ENCODE peak calls at places on chromosomes 5 and 9, in ten cellular contexts. W is cardiac muscle cell; G is CD4-positive, CD25-positive, alpha-beta regulatory T cell; P is aorta; E is gastrocnemius medialis; Z is neural progenitor cell; Q is CD8-positive, alpha-beta T cell; T is sigmoid colon; M is left ventricle myocardium inferior; C is SJCRH30. K is an unnamed sample. For H3K4me1, the result is how much of the 10 kb centered on the place peaks cover.

GRCh38 chr5:168705321-168705720 is 126.2 kb upstream of the PANK3 start:
- DNase-seq in W (no peak), G (no peak), P (no peak), E (no peak), Z (no peak), Q (no peak), T (no peak), M (no peak), C (no peak), K (no peak)

GRCh38 chr9:134557331-134557730 is 84.3 kb upstream of the COL5A1 start:
- DNase-seq in W (no peak), G (no peak), P (peak), E (no peak), Z (no peak), Q (no peak), T (peak), M (no peak), C (no peak), K (no peak)

GRCh38 chr9:125460346-125460745 is 198.7 kb downstream of the GAPVD1 start:
- DNase-seq in W (no peak), G (no peak), P (no peak), E (no peak), Z (no peak), Q (no peak), T (no peak), M (no peak), C (no peak), K (no peak)

GRCh38 chr5:37553720-37554402 is 174.7 kb downstream of the WDR70 start:
- DNase-seq in W (no peak), G (no peak), P (no peak), E (no peak), Z (no peak), Q (no peak), T (peak), M (no peak), C (no peak), K (no peak)

GRCh38 chr9:93380410-93381060 is 71.0 kb upstream of the FAM120A start:
- DNase-seq in W (peak), G (no peak), P (no peak), E (no peak), Z (no peak), Q (no peak), T (no peak), M (no peak), C (no peak), K (no peak)

GRCh38 chr5:123512631-123513461 is 869 bp downstream of the CSNK1G3 start:
- DNase-seq in W (peak), G (peak), P (peak), E (no peak), Z (peak), Q (peak), T (peak), M (peak), C (peak), K (peak)

GRCh38 chr9:117034862-117035261 is 347.8 kb downstream of the TRIM32 start:
- DNase-seq in W (peak), G (no peak), P (no peak), E (no peak), Z (peak), Q (no peak), T (no peak), M (no peak), C (peak), K (no peak)

GRCh38 chr9:93193373-93193725 is 9.4 kb downstream of the WNK2 start:
- DNase-seq in W (no peak), G (no peak), P (no peak), E (no peak), Z (no peak), Q (no peak), T (no peak), M (no peak), C (no peak), K (no peak)

GRCh38 chr9:135320943-135321342 is 158.6 kb upstream of the PPP1R26 start:
- DNase-seq in W (no peak), G (no peak), P (peak), E (no peak), Z (no peak), Q (no peak), T (no peak), M (no peak), C (no peak), K (no peak)

GRCh38 chr5:66246621-66247020 is 102.5 kb downstream of the SREK1 start:
- DNase-seq in W (no peak), G (no peak), P (no peak), E (no peak), Z (no peak), Q (no peak), T (no peak), M (no peak), C (no peak), K (no peak)

GRCh38 chr5:143879646-143880045 is 67.7 kb downstream of the HMHB1 start:
- DNase-seq in W (no peak), G (no peak), P (no peak), E (no peak), Z (no peak), Q (no peak), T (no peak), M (no peak), C (no peak), K (no peak)

GRCh38 chr5:138901716-138902115 is 26.6 kb upstream of the LRRTM2 start:
- DNase-seq in W (no peak), G (no peak), P (no peak), E (no peak), Z (peak), Q (no peak), T (no peak), M (no peak), C (no peak), K (no peak)

GRCh38 chr5:149761461-149761860 is 31.4 kb downstream of the PPARGC1B start:
- DNase-seq in W (no peak), G (no peak), P (no peak), E (no peak), Z (no peak), Q (no peak), T (no peak), M (no peak), C (no peak), K (no peak)

GRCh38 chr5:52777186-52777585 is 10.5 kb upstream of the ITGA1 start:
- DNase-seq in W (no peak), G (no peak), P (no peak), E (no peak), Z (no peak), Q (no peak), T (no peak), M (no peak), C (no peak), K (no peak)

GRCh38 chr5:33174376-33174775 is 266.4 kb upstream of the TARS1 start:
- DNase-seq in W (no peak), G (no peak), P (no peak), E (no peak), Z (no peak), Q (no peak), T (no peak), M (no peak), C (no peak), K (no peak)

GRCh38 chr9:128882677-128883590 is 1.0 kb downstream of the LRRC8A start:
- DNase-seq in W (peak), G (no peak), P (peak), E (no peak), Z (peak), Q (no peak), T (no peak), M (no peak), C (peak), K (no peak)

GRCh38 chr9:121885345-121885901 is 207.7 kb downstream of the TTLL11 start:
- DNase-seq in W (no peak), G (no peak), P (no peak), E (no peak), Z (no peak), Q (no peak), T (no peak), M (no peak), C (peak), K (no peak)
- H3K4me3 ChIP-seq in W (no peak), G (no peak), P (no peak), E (no peak), Z (no peak), Q (no peak), T (no peak), M (no peak), C (no peak), K (no peak)

DNA sequence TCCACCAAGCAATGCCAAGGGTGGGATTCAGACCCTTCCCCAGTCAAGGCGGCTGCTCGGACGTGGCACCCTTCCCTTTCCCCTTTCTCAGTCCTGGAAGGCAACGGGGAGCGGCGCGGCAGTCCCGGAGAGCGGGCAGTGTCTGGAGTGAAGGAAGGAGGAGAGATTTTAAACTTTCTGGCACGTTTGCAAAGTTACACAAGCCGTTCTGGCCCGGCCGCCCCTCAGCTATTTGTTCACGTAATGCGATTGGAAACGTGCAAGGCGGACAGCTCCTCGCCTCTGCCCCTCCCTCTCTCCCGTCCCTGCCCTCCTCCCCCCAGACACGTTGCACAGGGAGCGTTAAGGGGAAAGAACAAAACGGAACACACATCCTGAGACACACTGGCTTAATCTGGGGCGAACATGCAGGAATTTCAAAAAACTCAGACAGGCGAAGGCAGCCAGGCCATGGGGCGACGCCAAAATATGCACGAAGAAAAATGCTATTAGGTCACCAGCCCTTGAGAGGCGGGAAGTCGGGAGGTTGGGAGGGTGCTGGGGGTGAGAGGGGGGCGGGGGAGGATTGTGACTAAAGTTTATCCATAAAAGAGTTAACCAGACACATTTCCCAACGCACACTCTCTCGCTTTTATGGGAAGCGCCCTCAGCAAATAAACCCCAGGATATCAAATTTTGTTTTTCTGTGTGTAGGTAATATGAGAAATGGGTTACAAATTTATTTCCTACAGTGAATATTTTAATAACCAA is at the start of gene LOX:
- DNase-seq in W (peak), G (no peak), P (peak), E (peak), Z (peak), Q (no peak), T (peak), M (peak), C (peak), K (no peak)
- H3K27ac ChIP-seq in W (no peak), G (no peak), P (peak), E (peak), Z (no peak), Q (no peak), T (peak), M (peak), C (peak), K (no peak)

GRCh38 chr9:114309096-114309495 is 13.8 kb upstream of the ORM1 start:
- DNase-seq in W (no peak), G (no peak), P (peak), E (no peak), Z (no peak), Q (no peak), T (peak), M (no peak), C (no peak), K (no peak)

GRCh38 chr9:114304416-114305188 is 18.3 kb upstream of the ORM1 start:
- DNase-seq in W (no peak), G (no peak), P (peak), E (no peak), Z (no peak), Q (no peak), T (no peak), M (no peak), C (no peak), K (peak)

GRCh38 chr9:114308361-114308950 is 14.4 kb upstream of the ORM1 start:
- DNase-seq in W (no peak), G (no peak), P (peak), E (no peak), Z (no peak), Q (no peak), T (peak), M (no peak), C (no peak), K (no peak)

GRCh38 chr9:114305189-114305555 is 17.7 kb upstream of the ORM1 start:
- DNase-seq in W (no peak), G (no peak), P (no peak), E (no peak), Z (no peak), Q (no peak), T (peak), M (no peak), C (no peak), K (no peak)

GRCh38 chr9:114307323-114308250 is 15.3 kb upstream of the ORM1 start:
- DNase-seq in W (no peak), G (no peak), P (peak), E (no peak), Z (no peak), Q (no peak), T (peak), M (no peak), C (no peak), K (no peak)
- H3K4me1 ChIP-seq in W (under half), G (under half), P (under half), E (under half), Z (under half), Q (under half), T (under half), M (under half), C (under half), K (under half)

GRCh38 chr5:154844800-154845199 is 5.6 kb downstream of the FAXDC2 start:
- DNase-seq in W (no peak), G (no peak), P (no peak), E (no peak), Z (no peak), Q (no peak), T (no peak), M (no peak), C (no peak), K (no peak)

GRCh38 chr5:154849261-154849660 is 1.1 kb downstream of the FAXDC2 start:
- DNase-seq in W (no peak), G (no peak), P (no peak), E (no peak), Z (no peak), Q (no peak), T (no peak), M (no peak), C (no peak), K (no peak)

GRCh38 chr5:154851351-154851750 is 948 bp upstream of the FAXDC2 start:
- DNase-seq in W (no peak), G (no peak), P (no peak), E (no peak), Z (no peak), Q (no peak), T (no peak), M (no peak), C (no peak), K (no peak)

GRCh38 chr5:154849791-154850201 is 607 bp downstream of the FAXDC2 start:
- DNase-seq in W (no peak), G (no peak), P (no peak), E (no peak), Z (no peak), Q (no peak), T (no peak), M (no peak), C (no peak), K (no peak)

DNA sequence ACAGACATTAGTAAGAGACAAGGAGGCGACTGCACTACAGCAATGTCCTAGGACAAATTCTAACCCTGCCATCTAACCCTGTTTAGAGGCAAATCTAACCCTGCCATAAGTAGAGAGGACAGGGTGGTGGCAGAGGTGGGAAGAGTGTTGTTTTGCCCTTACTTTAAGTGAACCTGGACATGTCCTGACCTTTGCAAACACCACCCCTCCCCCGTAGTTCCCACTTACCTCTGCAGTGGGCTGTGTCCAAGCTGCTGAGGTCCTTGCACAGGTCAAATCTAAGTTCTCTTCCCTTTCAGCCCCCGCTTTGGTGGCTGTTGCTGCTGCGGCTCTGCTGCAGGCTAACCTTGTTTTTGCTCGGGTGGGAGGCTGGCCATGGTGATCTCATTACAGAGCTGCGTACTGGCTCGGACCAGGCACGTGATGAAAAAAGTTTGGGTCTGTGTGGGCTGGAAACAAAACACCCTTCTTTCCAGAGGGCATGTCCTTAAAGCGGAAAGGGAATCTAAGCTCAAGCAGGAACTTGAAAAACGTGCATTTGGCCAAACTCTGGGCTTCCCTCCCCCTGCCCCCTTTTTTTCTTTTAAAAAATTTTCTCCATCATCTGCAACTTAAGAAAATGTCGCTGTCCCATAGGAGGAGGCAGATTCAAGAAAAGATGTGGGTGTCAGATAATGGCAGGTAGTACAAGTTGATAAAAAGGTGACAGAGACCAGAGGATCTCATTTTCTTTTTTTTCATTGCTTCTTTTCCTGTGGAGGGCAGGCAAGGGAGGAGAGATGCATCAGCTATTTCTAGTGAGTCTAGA is at the start of gene FAXDC2:
- DNase-seq in W (peak), G (no peak), P (peak), E (peak), Z (peak), Q (no peak), T (peak), M (peak), C (peak), K (no peak)
- H3K4me3 ChIP-seq in W (peak), G (no peak), P (peak), E (peak), Z (peak), Q (no peak), T (peak), M (peak), C (peak), K (no peak)

GRCh38 chr9:130874783-130875182 is 21.8 kb downstream of the QRFP start:
- DNase-seq in W (no peak), G (no peak), P (peak), E (no peak), Z (no peak), Q (no peak), T (no peak), M (no peak), C (no peak), K (no peak)
- H3K27ac ChIP-seq in W (no peak), G (no peak), P (peak), E (no peak), Z (no peak), Q (no peak), T (peak), M (no peak), C (no peak), K (no peak)

DNA sequence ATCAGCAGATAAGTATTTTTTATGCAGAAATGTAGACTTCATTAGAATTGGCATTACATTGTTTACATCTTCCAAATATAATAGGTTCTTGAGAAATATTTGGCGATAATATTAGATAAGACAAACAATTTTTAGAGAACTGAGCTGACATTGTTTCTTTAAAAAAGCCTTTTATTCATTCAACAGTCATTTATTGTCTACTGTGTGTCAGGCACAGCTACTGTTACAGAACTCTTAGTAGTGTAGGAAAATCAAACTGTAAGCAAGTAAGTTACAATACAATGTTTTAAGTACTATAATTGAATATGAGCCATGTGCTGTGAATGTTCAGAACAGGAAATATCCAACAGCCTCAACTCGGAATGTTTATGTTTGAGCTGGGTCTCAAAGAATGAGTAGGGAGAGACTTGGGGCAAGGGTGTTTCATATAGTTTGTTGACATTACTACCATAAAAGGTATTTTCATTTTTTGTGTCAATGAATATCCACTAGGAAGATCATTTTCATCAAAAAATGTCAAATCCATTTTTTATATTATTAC is 114.0 kb downstream of the CDC42SE2 start:
- DNase-seq in W (no peak), G (peak), P (no peak), E (no peak), Z (no peak), Q (no peak), T (no peak), M (no peak), C (no peak), K (no peak)
- H3K4me1 ChIP-seq in W (under half), G (half or more), P (under half), E (under half), Z (under half), Q (half or more), T (under half), M (under half), C (under half), K (half or more)

GRCh38 chr5:36240779-36241635 is 718 bp downstream of the NADK2 start:
- DNase-seq in W (peak), G (peak), P (peak), E (peak), Z (peak), Q (peak), T (peak), M (peak), C (peak), K (peak)

GRCh38 chr5:36238896-36239295 is 2.8 kb downstream of the NADK2 start:
- DNase-seq in W (no peak), G (no peak), P (no peak), E (no peak), Z (no peak), Q (no peak), T (no peak), M (no peak), C (no peak), K (no peak)

GRCh38 chr5:36241636-36242533 is at the start of gene NADK2:
- DNase-seq in W (peak), G (peak), P (peak), E (peak), Z (peak), Q (peak), T (peak), M (peak), C (peak), K (peak)

GRCh38 chr5:36237756-36238155 is 4.0 kb downstream of the NADK2 start:
- DNase-seq in W (no peak), G (no peak), P (no peak), E (no peak), Z (no peak), Q (no peak), T (no peak), M (no peak), C (no peak), K (no peak)

GRCh38 chr5:36239370-36240293 is 2.1 kb downstream of the NADK2 start:
- DNase-seq in W (no peak), G (no peak), P (no peak), E (no peak), Z (no peak), Q (no peak), T (no peak), M (no peak), C (no peak), K (no peak)
- H3K4me3 ChIP-seq in W (peak), G (peak), P (peak), E (peak), Z (peak), Q (no peak), T (no peak), M (peak), C (peak), K (peak)